ENCODE peak calls at places on chromosome 20, in seven cellular contexts. One of them, this sample, is unnamed.

GRCh38 chr20:64038579-64039292 is 2.8 kb downstream of the C20orf204 start:
- DNase-seq in H9: peak
- DNase-seq in mesenchymal stem cell: peak
- DNase-seq in H1: peak
- DNase-seq in IMR-90: peak
- DNase-seq in neuronal stem cell: peak
- DNase-seq in mesendoderm: peak
- DNase-seq in this sample: peak

GRCh38 chr20:46230811-46231282 is 77.5 kb downstream of the CDH22 start:
- DNase-seq in H1: peak
- DNase-seq in neuronal stem cell: peak
- DNase-seq in IMR-90: peak
- DNase-seq in mesendoderm: peak
- DNase-seq in H9: peak
- DNase-seq in mesenchymal stem cell: peak
- DNase-seq in this sample: peak

GRCh38 chr20:15220778-15221565 is 883.6 kb upstream of the FLRT3 start:
- DNase-seq in IMR-90: no peak
- DNase-seq in H1: no peak
- DNase-seq in H9: no peak
- DNase-seq in neuronal stem cell: no peak
- DNase-seq in mesendoderm: peak
- DNase-seq in mesenchymal stem cell: peak
- DNase-seq in this sample: no peak

GRCh38 chr20:19761853-19762252 is 3.8 kb downstream of the RIN2 start:
- DNase-seq in mesenchymal stem cell: no peak
- DNase-seq in H9: no peak
- DNase-seq in H1: no peak
- DNase-seq in IMR-90: no peak
- DNase-seq in neuronal stem cell: no peak
- DNase-seq in mesendoderm: no peak
- DNase-seq in this sample: no peak

GRCh38 chr20:52484438-52484837 is 292.9 kb upstream of the ZFP64 start:
- DNase-seq in H9: no peak
- DNase-seq in neuronal stem cell: no peak
- DNase-seq in IMR-90: peak
- DNase-seq in mesendoderm: peak
- DNase-seq in mesenchymal stem cell: peak
- DNase-seq in H1: no peak
- DNase-seq in this sample: no peak

GRCh38 chr20:20820104-20820503 is 107.7 kb upstream of the RALGAPA2 start:
- DNase-seq in neuronal stem cell: no peak
- DNase-seq in IMR-90: no peak
- DNase-seq in H1: peak
- DNase-seq in mesendoderm: peak
- DNase-seq in H9: peak
- DNase-seq in mesenchymal stem cell: no peak
- DNase-seq in this sample: peak

GRCh38 chr20:18397090-18397489 is 69.7 kb downstream of the DZANK1 start:
- DNase-seq in mesenchymal stem cell: no peak
- DNase-seq in IMR-90: no peak
- DNase-seq in H1: no peak
- DNase-seq in mesendoderm: no peak
- DNase-seq in H9: no peak
- DNase-seq in neuronal stem cell: no peak
- DNase-seq in this sample: no peak

GRCh38 chr20:38155811-38156210 is 9.3 kb downstream of the TGM2 start:
- DNase-seq in H9: no peak
- DNase-seq in mesenchymal stem cell: no peak
- DNase-seq in neuronal stem cell: no peak
- DNase-seq in mesendoderm: no peak
- DNase-seq in IMR-90: no peak
- DNase-seq in H1: no peak
- DNase-seq in this sample: no peak

GRCh38 chr20:17520583-17520982 is 10.6 kb downstream of the BFSP1 start:
- DNase-seq in IMR-90: no peak
- DNase-seq in H1: no peak
- DNase-seq in neuronal stem cell: no peak
- DNase-seq in mesenchymal stem cell: no peak
- DNase-seq in H9: no peak
- DNase-seq in mesendoderm: peak
- DNase-seq in this sample: peak

GRCh38 chr20:59776626-59777320 is 156.7 kb downstream of the SYCP2 start:
- DNase-seq in mesendoderm: no peak
- DNase-seq in neuronal stem cell: no peak
- DNase-seq in IMR-90: no peak
- DNase-seq in H9: peak
- DNase-seq in mesenchymal stem cell: no peak
- DNase-seq in H1: peak
- DNase-seq in this sample: no peak

GRCh38 chr20:36856196-36856595 is 19.7 kb upstream of the TLDC2 start:
- DNase-seq in mesenchymal stem cell: no peak
- DNase-seq in H9: no peak
- DNase-seq in mesendoderm: no peak
- DNase-seq in neuronal stem cell: no peak
- DNase-seq in H1: no peak
- DNase-seq in IMR-90: no peak
- DNase-seq in this sample: no peak

GRCh38 chr20:61560361-61560853 is 308.3 kb downstream of the CDH4 start:
- DNase-seq in H1: peak
- DNase-seq in mesendoderm: peak
- DNase-seq in IMR-90: peak
- DNase-seq in H9: peak
- DNase-seq in neuronal stem cell: no peak
- DNase-seq in mesenchymal stem cell: no peak
- DNase-seq in this sample: no peak

GRCh38 chr20:17407550-17407949 is 123.6 kb downstream of the BFSP1 start:
- DNase-seq in mesendoderm: no peak
- DNase-seq in neuronal stem cell: no peak
- DNase-seq in H1: no peak
- DNase-seq in H9: no peak
- DNase-seq in mesenchymal stem cell: no peak
- DNase-seq in IMR-90: no peak
- DNase-seq in this sample: no peak

GRCh38 chr20:63471719-63472158 is 716 bp downstream of the KCNQ2 start:
- DNase-seq in IMR-90: no peak
- DNase-seq in mesendoderm: peak
- DNase-seq in H1: no peak
- DNase-seq in H9: no peak
- DNase-seq in mesenchymal stem cell: no peak
- DNase-seq in neuronal stem cell: no peak
- DNase-seq in this sample: no peak

GRCh38 chr20:1820137-1821074 is 74.8 kb upstream of the SIRPA start:
- DNase-seq in mesendoderm: no peak
- DNase-seq in IMR-90: peak
- DNase-seq in H1: no peak
- DNase-seq in H9: no peak
- DNase-seq in neuronal stem cell: no peak
- DNase-seq in mesenchymal stem cell: peak
- DNase-seq in this sample: peak

DNA sequence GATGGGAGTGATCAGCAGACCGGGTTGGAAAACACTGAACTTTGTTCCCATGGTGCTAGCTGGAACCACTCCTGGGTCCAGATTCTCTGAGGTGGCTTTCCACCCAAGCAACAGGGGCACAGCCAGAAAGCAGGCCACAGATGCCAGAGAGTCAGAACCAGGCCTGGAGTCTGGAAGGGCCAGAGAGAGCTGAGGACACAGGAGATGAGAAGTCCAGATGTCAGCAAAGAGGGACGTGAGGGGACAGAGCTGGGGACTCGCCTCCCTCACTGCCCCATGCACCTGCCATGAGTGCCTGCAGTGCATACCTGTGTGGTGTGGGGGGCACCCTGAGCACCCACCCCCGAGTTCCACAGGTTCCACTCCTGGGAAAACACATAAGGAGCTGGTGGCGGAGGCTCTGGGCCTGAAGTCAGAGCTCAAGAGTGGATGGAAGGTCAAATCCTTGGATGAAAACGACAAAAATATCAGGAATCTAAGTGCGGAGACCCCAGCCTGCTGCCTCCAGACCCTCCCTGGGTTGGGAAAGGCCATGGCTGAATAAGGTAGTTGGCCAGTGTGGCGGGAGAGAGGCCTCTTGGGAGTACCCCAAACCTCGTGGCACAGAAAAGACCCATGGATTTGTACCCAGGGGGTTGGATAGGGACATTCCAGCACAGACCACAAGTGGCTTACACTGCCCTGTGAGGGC is 224.2 kb downstream of the SYNDIG1 start:
- DNase-seq in mesenchymal stem cell: no peak
- DNase-seq in H1: peak
- DNase-seq in H9: peak
- DNase-seq in neuronal stem cell: no peak
- DNase-seq in IMR-90: no peak
- DNase-seq in mesendoderm: no peak
- DNase-seq in this sample: no peak
- H2BK120ac ChIP-seq in mesenchymal stem cell: no peak
- H2BK120ac ChIP-seq in H1: no peak
- H2BK120ac ChIP-seq in H9: no peak
- H2BK120ac ChIP-seq in neuronal stem cell: no peak
- H2BK120ac ChIP-seq in IMR-90: no peak
- H2BK120ac ChIP-seq in mesendoderm: no peak
- H2BK120ac ChIP-seq in this sample: no peak

GRCh38 chr20:39458452-39458851 is 496.3 kb downstream of the DHX35 start:
- DNase-seq in mesendoderm: no peak
- DNase-seq in H9: no peak
- DNase-seq in mesenchymal stem cell: no peak
- DNase-seq in neuronal stem cell: no peak
- DNase-seq in IMR-90: no peak
- DNase-seq in H1: no peak
- DNase-seq in this sample: no peak
- H2AK5ac ChIP-seq in mesendoderm: no peak
- H2AK5ac ChIP-seq in H9: no peak
- H2AK5ac ChIP-seq in mesenchymal stem cell: no peak
- H2AK5ac ChIP-seq in neuronal stem cell: no peak
- H2AK5ac ChIP-seq in IMR-90: no peak
- H2AK5ac ChIP-seq in H1: no peak
- H2AK5ac ChIP-seq in this sample: no peak

GRCh38 chr20:56348306-56348695 is 10.5 kb upstream of the FAM210B start:
- DNase-seq in H9: no peak
- DNase-seq in mesenchymal stem cell: no peak
- DNase-seq in neuronal stem cell: no peak
- DNase-seq in mesendoderm: peak
- DNase-seq in IMR-90: no peak
- DNase-seq in H1: no peak
- DNase-seq in this sample: no peak

GRCh38 chr20:56352656-56353055 is 6.1 kb upstream of the FAM210B start:
- DNase-seq in mesendoderm: no peak
- DNase-seq in H1: no peak
- DNase-seq in mesenchymal stem cell: no peak
- DNase-seq in H9: no peak
- DNase-seq in IMR-90: peak
- DNase-seq in neuronal stem cell: no peak
- DNase-seq in this sample: no peak

GRCh38 chr20:56348746-56349145 is 10.0 kb upstream of the FAM210B start:
- DNase-seq in mesendoderm: peak
- DNase-seq in H9: no peak
- DNase-seq in IMR-90: no peak
- DNase-seq in neuronal stem cell: no peak
- DNase-seq in mesenchymal stem cell: no peak
- DNase-seq in H1: no peak
- DNase-seq in this sample: no peak

GRCh38 chr20:56353356-56353755 is 5.4 kb upstream of the FAM210B start:
- DNase-seq in H9: no peak
- DNase-seq in mesendoderm: no peak
- DNase-seq in mesenchymal stem cell: no peak
- DNase-seq in IMR-90: no peak
- DNase-seq in H1: no peak
- DNase-seq in neuronal stem cell: no peak
- DNase-seq in this sample: no peak

DNA sequence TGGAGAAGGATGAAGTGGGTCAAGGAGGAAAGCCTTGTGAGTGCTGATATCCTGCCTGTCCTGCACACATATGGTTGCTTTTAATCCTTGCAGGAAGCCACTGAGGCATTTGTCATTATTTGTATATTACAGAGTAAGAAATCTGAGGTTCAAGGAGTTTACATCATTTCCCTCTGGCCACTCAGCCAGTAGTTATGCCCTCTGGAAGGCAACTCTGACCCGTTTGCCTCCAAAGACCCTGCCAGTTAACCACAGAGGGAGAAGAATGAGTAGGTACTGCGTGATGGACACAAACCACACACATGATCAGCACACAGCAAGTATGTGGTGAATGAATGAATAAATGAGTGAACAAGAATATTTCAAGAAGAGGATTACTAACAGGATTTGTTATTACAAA is 7.9 kb upstream of the FAM210B start:
- DNase-seq in H9: no peak
- DNase-seq in H1: no peak
- DNase-seq in mesenchymal stem cell: no peak
- DNase-seq in neuronal stem cell: no peak
- DNase-seq in mesendoderm: no peak
- DNase-seq in IMR-90: peak
- DNase-seq in this sample: no peak
- H3K18ac ChIP-seq in H9: no peak
- H3K18ac ChIP-seq in H1: no peak
- H3K18ac ChIP-seq in mesenchymal stem cell: no peak
- H3K18ac ChIP-seq in neuronal stem cell: no peak
- H3K18ac ChIP-seq in mesendoderm: no peak
- H3K18ac ChIP-seq in IMR-90: no peak
- H3K18ac ChIP-seq in this sample: no peak

DNA sequence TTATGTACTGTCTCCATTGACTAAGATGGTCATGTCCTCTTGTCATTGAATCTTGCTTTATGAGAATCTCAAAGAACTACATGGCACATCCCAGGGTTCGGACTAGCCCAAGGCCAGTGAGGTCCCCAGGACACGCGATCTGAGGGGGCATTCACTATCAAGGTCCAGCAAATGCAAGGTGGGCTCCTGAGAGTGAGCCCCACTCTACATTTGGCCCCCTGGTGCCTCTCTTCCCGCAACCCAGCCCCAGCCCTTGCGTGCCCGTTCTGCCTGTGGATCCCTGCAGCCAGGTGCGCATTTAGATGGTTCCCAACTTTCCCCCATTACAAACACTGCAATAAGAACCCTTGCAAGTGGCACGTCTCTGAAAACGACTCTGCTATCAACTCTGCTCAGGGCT is 59.7 kb downstream of the NFATC2 start:
- DNase-seq in mesenchymal stem cell: no peak
- DNase-seq in H9: no peak
- DNase-seq in neuronal stem cell: no peak
- DNase-seq in mesendoderm: no peak
- DNase-seq in IMR-90: no peak
- DNase-seq in H1: no peak
- DNase-seq in this sample: no peak
- H2BK120ac ChIP-seq in mesenchymal stem cell: no peak
- H2BK120ac ChIP-seq in H9: no peak
- H2BK120ac ChIP-seq in neuronal stem cell: no peak
- H2BK120ac ChIP-seq in mesendoderm: no peak
- H2BK120ac ChIP-seq in IMR-90: no peak
- H2BK120ac ChIP-seq in H1: no peak
- H2BK120ac ChIP-seq in this sample: no peak

GRCh38 chr20:184288-184687 is 5.2 kb downstream of the DEFB128 start:
- DNase-seq in mesenchymal stem cell: no peak
- DNase-seq in H9: no peak
- DNase-seq in mesendoderm: no peak
- DNase-seq in IMR-90: no peak
- DNase-seq in neuronal stem cell: no peak
- DNase-seq in H1: no peak
- DNase-seq in this sample: no peak
- H2AK5ac ChIP-seq in mesenchymal stem cell: no peak
- H2AK5ac ChIP-seq in H9: no peak
- H2AK5ac ChIP-seq in mesendoderm: no peak
- H2AK5ac ChIP-seq in IMR-90: no peak
- H2AK5ac ChIP-seq in neuronal stem cell: no peak
- H2AK5ac ChIP-seq in H1: no peak
- H2AK5ac ChIP-seq in this sample: no peak

GRCh38 chr20:10047427-10047826 is 12.6 kb downstream of the ANKEF1 start:
- DNase-seq in mesenchymal stem cell: peak
- DNase-seq in IMR-90: peak
- DNase-seq in neuronal stem cell: peak
- DNase-seq in H1: peak
- DNase-seq in mesendoderm: peak
- DNase-seq in H9: peak
- DNase-seq in this sample: no peak
- H3K18ac ChIP-seq in mesenchymal stem cell: no peak
- H3K18ac ChIP-seq in IMR-90: no peak
- H3K18ac ChIP-seq in neuronal stem cell: no peak
- H3K18ac ChIP-seq in H1: no peak
- H3K18ac ChIP-seq in mesendoderm: no peak
- H3K18ac ChIP-seq in H9: no peak
- H3K18ac ChIP-seq in this sample: no peak

This sample was measured in trophoblast cell.